ENCODE peak calls at places on chromosomes 1 and 21, in five cellular contexts. W is coronary artery, Z is Peyer's patch, T is AG04450, K is pancreas. S is an unnamed sample.

GRCh38 chr1:158329807-158330206 is 1.5 kb downstream of the CD1B start:
- DNase-seq in W (no peak), Z (no peak), T (no peak), K (no peak), S (no peak)

GRCh38 chr1:45864765-45865164 is 61.4 kb downstream of the MAST2 start:
- DNase-seq in W (no peak), Z (no peak), T (no peak), K (no peak), S (no peak)

GRCh38 chr1:3070654-3071506 is 1.9 kb downstream of the PRDM16 start:
- DNase-seq in W (no peak), Z (peak; percentile 49), T (no peak), K (peak; percentile 30), S (no peak)

GRCh38 chr21:25670726-25671125 is 31.7 kb downstream of the JAM2 start:
- DNase-seq in W (no peak), Z (no peak), T (peak; percentile 4), K (no peak), S (no peak)

GRCh38 chr21:46011267-46011967 is 29.8 kb downstream of the COL6A1 start:
- DNase-seq in W (no peak), Z (peak; percentile 21), T (no peak), K (no peak), S (no peak)

GRCh38 chr1:196660912-196661311 is 9.1 kb downstream of the CFH start:
- DNase-seq in W (no peak), Z (no peak), T (peak; percentile 6), K (no peak), S (no peak)

GRCh38 chr1:24967555-24967954 is 37.5 kb upstream of the RUNX3 start:
- DNase-seq in W (no peak), Z (no peak), T (no peak), K (no peak), S (no peak)

GRCh38 chr1:3876716-3877115 is 19.4 kb downstream of the DFFB start:
- DNase-seq in W (no peak), Z (no peak), T (no peak), K (no peak), S (no peak)

GRCh38 chr1:110465814-110466380 is 14.9 kb downstream of the PROK1 start:
- DNase-seq in W (no peak), Z (no peak), T (no peak), K (no peak), S (no peak)

GRCh38 chr1:93304716-93305138 is 41.0 kb upstream of the DR1 start:
- DNase-seq in W (no peak), Z (no peak), T (peak; percentile 48), K (no peak), S (no peak)

GRCh38 chr1:234154320-234155251 is 218.7 kb upstream of the COA6 start:
- DNase-seq in W (no peak), Z (no peak), T (peak; percentile 48), K (peak; percentile 17), S (no peak)

GRCh38 chr21:46082638-46083270 is 15.2 kb upstream of the COL6A2 start:
- DNase-seq in W (peak; percentile 66), Z (peak; percentile 13), T (no peak), K (no peak), S (no peak)

GRCh38 chr1:26276432-26276838 is 3.5 kb upstream of the SH3BGRL3 start:
- DNase-seq in W (no peak), Z (peak; percentile 68), T (no peak), K (peak; percentile 33), S (no peak)

GRCh38 chr1:107972367-107972766 is 7.4 kb upstream of the VAV3 start:
- DNase-seq in W (no peak), Z (no peak), T (no peak), K (no peak), S (no peak)

GRCh38 chr1:6574025-6574620 is 5.7 kb upstream of the ZBTB48 start:
- DNase-seq in W (no peak), Z (no peak), T (no peak), K (no peak), S (no peak)

GRCh38 chr1:231186356-231187115 is 24.7 kb downstream of the TRIM67 start:
- DNase-seq in W (no peak), Z (no peak), T (no peak), K (no peak), S (no peak)

GRCh38 chr1:95006681-95007080 is 66.1 kb downstream of the ALG14 start:
- DNase-seq in W (no peak), Z (no peak), T (peak; percentile 60), K (no peak), S (no peak)

GRCh38 chr1:109246141-109246551 is 3.2 kb upstream of the CELSR2 start:
- DNase-seq in W (no peak), Z (no peak), T (no peak), K (no peak), S (no peak)

GRCh38 chr1:39646232-39647081 is 7.0 kb upstream of the HEYL start:
- DNase-seq in W (peak; percentile 91), Z (no peak), T (peak; percentile 48), K (peak; percentile 95), S (no peak)

GRCh38 chr1:163093579-163093978 is 24.4 kb downstream of the RGS4 start:
- DNase-seq in W (no peak), Z (no peak), T (no peak), K (no peak), S (no peak)

GRCh38 chr1:99658031-99658290 is 12.0 kb downstream of the PALMD start:
- DNase-seq in W (no peak), Z (no peak), T (no peak), K (no peak), S (no peak)

GRCh38 chr1:207672525-207673130 is 27.7 kb downstream of the CR1L start:
- DNase-seq in W (no peak), Z (no peak), T (no peak), K (no peak), S (peak; percentile 11)

GRCh38 chr1:201016211-201016651 is 7.3 kb downstream of the KIF21B start:
- DNase-seq in W (no peak), Z (no peak), T (peak; percentile 7), K (no peak), S (peak; percentile 40)

GRCh38 chr1:206469411-206469932 is 804 bp upstream of the IKBKE start:
- DNase-seq in W (no peak), Z (peak; percentile 50), T (no peak), K (no peak), S (no peak)

GRCh38 chr1:89545264-89546038 is 20.8 kb downstream of the LRRC8B start:
- DNase-seq in W (no peak), Z (no peak), T (no peak), K (no peak), S (no peak)

GRCh38 chr1:85296980-85297379 is 20.5 kb upstream of the BCL10 start:
- DNase-seq in W (no peak), Z (no peak), T (no peak), K (no peak), S (no peak)

GRCh38 chr1:58395355-58395754 is 151.2 kb downstream of the OMA1 start:
- DNase-seq in W (no peak), Z (no peak), T (peak; percentile 78), K (no peak), S (no peak)

GRCh38 chr1:76074321-76075187 is at the start of gene ST6GALNAC3:
- DNase-seq in W (peak; percentile 90), Z (peak; percentile 92), T (peak; percentile 16), K (peak; percentile 57), S (peak; percentile 75)

GRCh38 chr21:33266784-33267135 is 593 bp downstream of the IL10RB start:
- DNase-seq in W (no peak), Z (peak; percentile 58), T (no peak), K (no peak), S (no peak)

GRCh38 chr1:18139198-18139981 is 31.8 kb downstream of the IGSF21 start:
- DNase-seq in W (no peak), Z (no peak), T (no peak), K (no peak), S (no peak)

GRCh38 chr21:18384771-18385170 is 18.8 kb downstream of the TMPRSS15 start:
- DNase-seq in W (no peak), Z (no peak), T (no peak), K (no peak), S (no peak)
- H3K27ac ChIP-seq in W (no peak overlapping the region), Z (no peak overlapping the region), T (no peak overlapping the region), K (no peak overlapping the region), S (no peak overlapping the region)

GRCh38 chr1:72285074-72285425 is 2.7 kb upstream of the NEGR1 start:
- DNase-seq in W (no peak), Z (no peak), T (no peak), K (no peak), S (no peak)

GRCh38 chr1:72282690-72283203 is 408 bp upstream of the NEGR1 start:
- DNase-seq in W (peak; percentile 93), Z (peak; percentile 77), T (peak; percentile 83), K (peak; percentile 71), S (peak; percentile 75)

GRCh38 chr1:72283204-72284083 is 1.1 kb upstream of the NEGR1 start:
- DNase-seq in W (peak; percentile 82), Z (peak; percentile 57), T (peak; percentile 32), K (peak; percentile 39), S (peak; percentile 60)

GRCh38 chr1:72284398-72285073 is 2.2 kb upstream of the NEGR1 start:
- DNase-seq in W (peak; percentile 73), Z (peak; percentile 45), T (peak; percentile 80), K (no peak), S (peak; percentile 21)

GRCh38 chr1:72284084-72284397 is 1.7 kb upstream of the NEGR1 start:
- DNase-seq in W (no peak), Z (no peak), T (no peak), K (no peak), S (no peak)
- H3K27ac ChIP-seq in W (peak overlapping the region; percentile 64), Z (peak overlapping the region; percentile 64), T (peak overlapping the region; percentile 98), K (peak overlapping the region; percentile 75), S (peak overlapping the region; percentile 99)

GRCh38 chr1:224739997-224740687 is 124.0 kb downstream of the CNIH3 start:
- DNase-seq in W (no peak), Z (no peak), T (no peak), K (no peak), S (no peak)

GRCh38 chr1:224735159-224735558 is 119.0 kb downstream of the CNIH3 start:
- DNase-seq in W (no peak), Z (no peak), T (no peak), K (no peak), S (no peak)

GRCh38 chr1:224737353-224737727 is 121.2 kb downstream of the CNIH3 start:
- DNase-seq in W (no peak), Z (no peak), T (no peak), K (no peak), S (no peak)

GRCh38 chr1:224736619-224737352 is 120.7 kb downstream of the CNIH3 start:
- DNase-seq in W (no peak), Z (no peak), T (no peak), K (no peak), S (peak; percentile 42)

DNA sequence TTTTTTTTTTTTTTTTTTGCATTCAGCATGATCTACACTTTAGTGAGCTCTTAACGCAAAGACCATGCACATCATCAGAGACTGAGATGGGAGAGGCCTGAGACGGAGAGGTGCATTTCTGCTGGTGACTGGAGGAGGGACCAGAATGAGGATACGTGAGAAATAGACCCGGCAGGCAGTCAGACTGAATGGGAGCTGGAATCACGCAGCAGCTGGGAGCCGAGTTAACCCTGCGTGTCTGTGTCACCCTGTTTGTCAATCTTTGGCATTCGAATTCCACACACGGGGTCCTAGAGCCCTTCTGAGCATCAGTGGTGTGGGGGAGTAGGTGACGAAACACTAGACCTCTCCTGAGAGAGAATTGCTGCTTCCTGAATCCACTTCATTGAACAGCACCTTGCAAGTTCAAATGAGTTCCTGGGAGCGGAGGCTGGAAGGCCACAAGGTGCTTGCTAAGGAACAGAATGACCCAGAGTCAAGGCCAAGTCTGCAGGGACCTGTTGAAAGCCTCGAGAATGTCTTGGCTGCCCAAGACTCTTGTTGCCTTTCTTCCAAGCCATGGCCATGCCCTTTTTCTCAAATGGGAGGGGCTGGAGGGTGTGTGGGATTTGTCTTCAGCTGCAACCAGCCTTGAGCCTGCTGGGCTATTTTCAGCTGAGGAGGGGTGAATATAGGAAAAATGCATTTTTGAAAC is 123.3 kb downstream of the CNIH3 start:
- DNase-seq in W (no peak), Z (no peak), T (no peak), K (no peak), S (no peak)
- H3K27ac ChIP-seq in W (no peak overlapping the region), Z (no peak overlapping the region), T (no peak overlapping the region), K (no peak overlapping the region), S (no peak overlapping the region)

GRCh38 chr1:63442141-63442475 is 74.7 kb downstream of the ALG6 start:
- DNase-seq in W (no peak), Z (no peak), T (no peak), K (no peak), S (no peak)
- H3K27ac ChIP-seq in W (no peak overlapping the region), Z (no peak overlapping the region), T (no peak overlapping the region), K (no peak overlapping the region), S (no peak overlapping the region)